ENCODE peak calls at places on chromosomes 12 and 14, in four cellular contexts. R is stimulated activated CD4-positive, alpha-beta T cell treated with anti-CD3 and anti-CD28 coated beads, Interleukin-2, amount 100 ng/mL, for 48 hours; A is heart right ventricle; S is NCI-H1417. Q is an unnamed sample.

GRCh38 chr12:71162832-71163711 is 5.3 kb upstream of the TSPAN8 start:
- DNase-seq in R (no peak), A (no peak), S (no peak), Q (no peak)

GRCh38 chr14:50303744-50304471 is 8.1 kb downstream of the L2HGDH start:
- DNase-seq in S (no peak), R (no peak), A (no peak), Q (peak)

GRCh38 chr14:68651652-68652432 is 141.0 kb downstream of the ZFP36L1 start:
- DNase-seq in A (no peak), S (no peak), R (no peak), Q (no peak)

GRCh38 chr12:74391283-74391682 is 146.4 kb upstream of the ATXN7L3B start:
- DNase-seq in A (no peak), R (no peak), S (no peak), Q (no peak)

GRCh38 chr12:27193854-27194544 is 50.1 kb upstream of the STK38L start:
- DNase-seq in S (no peak), A (peak), R (no peak), Q (no peak)

GRCh38 chr12:70048521-70049245 is 194.6 kb upstream of the CNOT2 start:
- DNase-seq in S (no peak), R (no peak), A (no peak), Q (no peak)

GRCh38 chr14:67251573-67252226 is 10.5 kb downstream of the PALS1 start:
- DNase-seq in R (no peak), S (no peak), A (no peak), Q (no peak)

GRCh38 chr14:56996721-56997399 is 186.6 kb upstream of the OTX2 start:
- DNase-seq in R (no peak), S (peak), A (no peak), Q (peak)

GRCh38 chr14:68249534-68250517 is 430.2 kb downstream of the RAD51B start:
- DNase-seq in A (no peak), S (no peak), R (no peak), Q (peak)

GRCh38 chr14:85574849-85575616 is 45.1 kb downstream of the FLRT2 start:
- DNase-seq in S (no peak), R (no peak), A (no peak), Q (no peak)

GRCh38 chr14:77053046-77053841 is 24.7 kb upstream of the IRF2BPL start:
- DNase-seq in R (peak), A (peak), S (no peak), Q (no peak)

GRCh38 chr12:25690996-25691864 is 138.1 kb upstream of the LMNTD1 start:
- DNase-seq in R (no peak), S (no peak), A (no peak), Q (no peak)

GRCh38 chr12:15700595-15700994 is 88.6 kb downstream of the EPS8 start:
- DNase-seq in S (no peak), R (no peak), A (peak), Q (no peak)

GRCh38 chr14:72663076-72663487 is 230.8 kb downstream of the DPF3 start:
- DNase-seq in R (no peak), A (no peak), S (no peak), Q (no peak)

GRCh38 chr12:70660620-70661219 is 23.5 kb upstream of the PTPRB start:
- DNase-seq in S (no peak), A (peak), R (no peak), Q (no peak)

GRCh38 chr14:82180057-82180620 is 646.5 kb upstream of the SEL1L start:
- DNase-seq in R (no peak), A (no peak), S (peak), Q (no peak)

GRCh38 chr14:74508292-74508731 is 14.7 kb downstream of the ISCA2 start:
- DNase-seq in R (no peak), A (no peak), S (no peak), Q (no peak)

GRCh38 chr12:80216890-80217559 is 117.7 kb downstream of the OTOGL start:
- DNase-seq in S (no peak), R (no peak), A (no peak), Q (no peak)

GRCh38 chr14:56752428-56752827 is 57.9 kb downstream of the OTX2 start:
- DNase-seq in R (no peak), S (no peak), A (no peak), Q (no peak)

GRCh38 chr12:120584343-120585149 is 3.3 kb upstream of the POP5 start:
- DNase-seq in S (peak), R (peak), A (peak), Q (peak)

GRCh38 chr14:53953002-53953827 is 3.4 kb downstream of the BMP4 start:
- DNase-seq in A (peak), R (no peak), S (peak), Q (peak)

GRCh38 chr14:80264698-80265097 is 53.4 kb upstream of the DIO2 start:
- DNase-seq in S (no peak), A (no peak), R (no peak), Q (no peak)

GRCh38 chr14:39988939-39989338 is 556.7 kb upstream of the FBXO33 start:
- DNase-seq in S (peak), A (no peak), R (no peak), Q (peak)

GRCh38 chr12:51424662-51425539 is at the start of gene SLC4A8:
- DNase-seq in R (peak), A (peak), S (peak), Q (peak)

GRCh38 chr14:78136695-78137094 is 33.5 kb upstream of the NRXN3 start:
- DNase-seq in R (no peak), S (no peak), A (no peak), Q (no peak)

GRCh38 chr14:98769326-98769725 is 502.7 kb downstream of the BCL11B start:
- DNase-seq in R (no peak), A (no peak), S (no peak), Q (no peak)

GRCh38 chr14:92687681-92688433 is 60.6 kb downstream of the LGMN start:
- DNase-seq in R (no peak), S (peak), A (peak), Q (peak)

GRCh38 chr14:26719514-26719913 is 121.7 kb upstream of the NOVA1 start:
- DNase-seq in R (no peak), A (no peak), S (no peak), Q (no peak)

GRCh38 chr14:23145794-23146422 is 26.9 kb upstream of the CEBPE start:
- DNase-seq in S (no peak), R (no peak), A (no peak), Q (no peak)

GRCh38 chr12:101327547-101327946 is 47.6 kb downstream of the UTP20 start:
- DNase-seq in R (no peak), A (no peak), S (no peak), Q (no peak)

GRCh38 chr12:109258201-109258600 is 50.9 kb downstream of the FOXN4 start:
- DNase-seq in A (no peak), S (no peak), R (no peak), Q (no peak)

GRCh38 chr14:95784137-95784536 is 70.2 kb upstream of the TCL1A start:
- DNase-seq in R (no peak), A (peak), S (no peak), Q (no peak)

GRCh38 chr12:78403136-78403535 is 461.4 kb upstream of the SYT1 start:
- DNase-seq in R (no peak), S (no peak), A (no peak), Q (no peak)

GRCh38 chr12:45553204-45553603 is 176.3 kb upstream of the ARID2 start:
- DNase-seq in A (no peak), R (no peak), S (no peak), Q (peak)

GRCh38 chr14:86646688-86647687 is 1117.0 kb downstream of the FLRT2 start:
- DNase-seq in S (no peak), A (no peak), R (no peak), Q (no peak)

GRCh38 chr12:57128519-57129247 is 400 bp downstream of the LRP1 start:
- DNase-seq in S (peak), A (no peak), R (no peak), Q (no peak)

GRCh38 chr12:65836419-65837197 is 12.3 kb downstream of the HMGA2 start:
- DNase-seq in R (no peak), S (no peak), A (no peak), Q (no peak)

GRCh38 chr12:99157946-99158345 is 489.6 kb upstream of the GARIN6 start:
- DNase-seq in S (no peak), A (no peak), R (no peak), Q (no peak)